ENCODE peak calls at places on chromosome 21, in ten cellular contexts. S, C, V, Y, D, T, I, X, R and N are unnamed samples.

GRCh38 chr21:46116846-46117585 is 19.1 kb downstream of the COL6A2 start:
- DNase-seq in S (no peak), C (no peak), V (no peak), Y (no peak), D (no peak), T (no peak), I (no peak), X (peak; percentile 70), R (peak; percentile 48), N (no peak)

GRCh38 chr21:46120301-46121285 is 22.7 kb downstream of the COL6A2 start:
- DNase-seq in S (no peak), C (no peak), V (no peak), Y (no peak), D (no peak), T (no peak), I (no peak), X (no peak), R (no peak), N (no peak)

GRCh38 chr21:34889537-34890257 is 159.4 kb downstream of the RUNX1 start:
- DNase-seq in S (peak; percentile 77), C (peak; percentile 90), V (peak; percentile 80), Y (peak; percentile 92), D (peak; percentile 94), T (peak; percentile 78), I (no peak), X (peak; percentile 94), R (peak; percentile 82), N (peak; percentile 80)

GRCh38 chr21:35485364-35485763 is 436.3 kb upstream of the RUNX1 start:
- DNase-seq in S (no peak), C (no peak), V (no peak), Y (no peak), D (no peak), T (no peak), I (no peak), X (no peak), R (no peak), N (no peak)

GRCh38 chr21:22258821-22259220 is 1260.6 kb downstream of the NCAM2 start:
- DNase-seq in S (no peak), C (no peak), V (no peak), Y (no peak), D (no peak), T (no peak), I (no peak), X (no peak), R (no peak), N (no peak)

GRCh38 chr21:41881051-41881450 is 1.9 kb upstream of the PRDM15 start:
- DNase-seq in S (no peak), C (no peak), V (no peak), Y (no peak), D (no peak), T (no peak), I (no peak), X (no peak), R (no peak), N (no peak)

GRCh38 chr21:31755027-31755426 is 23.1 kb upstream of the SCAF4 start:
- DNase-seq in S (no peak), C (no peak), V (no peak), Y (no peak), D (no peak), T (no peak), I (no peak), X (no peak), R (no peak), N (no peak)

GRCh38 chr21:16468191-16468590 is 738.4 kb downstream of the USP25 start:
- DNase-seq in S (peak; percentile 31), C (no peak), V (peak; percentile 22), Y (no peak), D (no peak), T (no peak), I (no peak), X (peak; percentile 44), R (peak; percentile 48), N (no peak)

GRCh38 chr21:46111857-46112730 is 14.2 kb downstream of the COL6A2 start:
- DNase-seq in S (no peak), C (no peak), V (no peak), Y (no peak), D (no peak), T (no peak), I (no peak), X (no peak), R (no peak), N (no peak)

DNA sequence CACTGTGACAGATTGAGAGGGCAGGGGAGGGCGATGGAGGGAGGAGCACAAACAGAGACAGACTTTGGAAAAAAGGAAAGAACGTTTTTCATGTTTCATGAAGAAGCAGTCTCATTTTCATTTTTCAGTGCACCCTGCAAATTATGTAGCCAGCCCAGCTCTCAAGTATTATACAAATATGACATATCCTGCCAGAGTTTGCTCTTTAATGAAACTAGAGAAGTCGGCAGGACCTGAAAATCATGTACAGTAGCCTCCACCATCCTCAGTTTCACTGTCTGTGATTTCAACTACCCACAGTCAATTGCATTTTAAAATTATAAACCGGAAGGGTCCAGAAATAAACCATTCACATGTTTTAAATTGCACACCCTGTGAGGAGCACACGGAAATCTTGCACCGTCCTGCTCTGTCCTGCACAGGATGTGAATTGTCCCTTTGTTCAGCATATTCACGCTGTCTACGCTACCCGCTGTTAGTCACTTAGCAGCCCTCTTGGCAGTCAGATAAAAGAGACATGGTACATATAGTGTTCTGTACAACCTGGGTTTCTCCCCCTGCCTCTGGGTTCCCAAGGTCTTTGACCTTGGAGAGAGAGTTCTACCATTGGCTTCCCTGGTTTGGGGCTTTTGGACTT is 13.6 kb upstream of the ADARB1 start:
- DNase-seq in S (no peak), C (no peak), V (no peak), Y (peak; percentile 62), D (no peak), T (no peak), I (no peak), X (no peak), R (no peak), N (no peak)
- H2AFZ ChIP-seq in S (no peak overlapping the region), C (no peak overlapping the region), V (no peak overlapping the region), Y (peak overlapping the region; percentile 20), D (no peak overlapping the region), T (no peak overlapping the region), I (no peak overlapping the region), X (no peak overlapping the region), R (no peak overlapping the region), N (no peak overlapping the region)

GRCh38 chr21:26966978-26967913 is at the start of gene ADAMTS5:
- DNase-seq in S (peak; percentile 69), C (peak; percentile 68), V (peak; percentile 55), Y (no peak), D (peak; percentile 32), T (no peak), I (peak; percentile 42), X (peak; percentile 92), R (peak; percentile 59), N (no peak)

GRCh38 chr21:26966360-26966977 is 419 bp downstream of the ADAMTS5 start:
- DNase-seq in S (peak; percentile 37), C (no peak), V (peak; percentile 19), Y (no peak), D (peak; percentile 25), T (no peak), I (no peak), X (peak; percentile 73), R (no peak), N (no peak)

GRCh38 chr21:26977741-26978140 is 10.9 kb upstream of the ADAMTS5 start:
- DNase-seq in S (peak; percentile 61), C (no peak), V (peak; percentile 32), Y (no peak), D (no peak), T (no peak), I (no peak), X (peak; percentile 30), R (no peak), N (no peak)

GRCh38 chr21:26969971-26970725 is 3.3 kb upstream of the ADAMTS5 start:
- DNase-seq in S (peak; percentile 22), C (no peak), V (no peak), Y (no peak), D (no peak), T (no peak), I (no peak), X (peak; percentile 51), R (no peak), N (no peak)

DNA sequence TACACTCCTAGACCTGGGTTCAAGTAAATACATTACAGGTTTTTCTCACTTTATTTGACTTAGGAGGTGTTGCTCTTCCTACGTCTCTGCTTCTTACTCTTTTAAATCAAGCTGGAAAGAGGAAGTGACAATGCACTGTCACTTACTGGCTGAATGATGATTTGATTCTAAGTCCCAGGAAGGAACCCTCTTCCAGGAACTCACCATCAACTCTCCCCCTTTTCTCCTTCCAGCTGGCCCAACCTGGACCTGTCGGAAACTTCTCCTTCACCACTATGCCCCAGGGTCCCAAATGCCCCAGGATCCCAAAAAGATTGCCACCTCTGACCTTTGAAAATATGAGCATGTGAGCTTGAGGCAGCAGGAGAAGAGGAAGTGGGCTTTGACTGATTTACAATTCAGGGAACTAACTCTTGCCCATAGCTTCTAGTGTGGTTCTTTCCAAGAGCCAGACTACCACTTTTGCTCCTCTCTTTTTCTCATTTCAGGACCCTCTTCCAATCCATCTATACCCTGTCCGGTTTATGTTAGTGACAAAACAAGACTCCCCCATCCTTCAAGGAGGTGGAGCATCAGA is 5.3 kb upstream of the ADAMTS5 start:
- DNase-seq in S (no peak), C (no peak), V (no peak), Y (no peak), D (no peak), T (no peak), I (no peak), X (no peak), R (no peak), N (no peak)
- H2AFZ ChIP-seq in S (no peak overlapping the region), C (no peak overlapping the region), V (no peak overlapping the region), Y (no peak overlapping the region), D (no peak overlapping the region), T (no peak overlapping the region), I (no peak overlapping the region), X (no peak overlapping the region), R (no peak overlapping the region), N (peak overlapping the region; percentile 25)

DNA sequence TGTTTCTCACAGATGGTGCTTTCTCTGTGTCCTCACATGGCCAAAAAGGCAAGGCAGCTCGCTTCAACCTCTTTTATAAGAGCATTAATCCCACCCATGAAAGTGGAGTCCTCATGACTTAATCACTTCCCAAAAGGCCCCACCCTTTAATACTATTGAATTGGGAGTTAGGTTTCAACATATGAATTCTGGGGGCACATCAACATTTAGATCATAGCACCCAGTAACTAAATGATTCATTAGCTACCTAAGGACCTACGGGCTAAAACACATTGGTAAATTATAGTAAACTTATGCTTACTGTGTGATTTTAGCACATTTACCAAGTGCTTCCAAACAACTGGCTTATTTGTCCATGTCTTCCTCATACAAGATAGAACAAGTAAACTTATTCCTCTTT is 317.9 kb downstream of the LTN1 start:
- DNase-seq in S (no peak), C (no peak), V (no peak), Y (no peak), D (no peak), T (no peak), I (no peak), X (no peak), R (no peak), N (no peak)
- H2AFZ ChIP-seq in S (no peak overlapping the region), C (no peak overlapping the region), V (no peak overlapping the region), Y (no peak overlapping the region), D (no peak overlapping the region), T (no peak overlapping the region), I (no peak overlapping the region), X (no peak overlapping the region), R (peak overlapping the region; percentile 4), N (no peak overlapping the region)

DNA sequence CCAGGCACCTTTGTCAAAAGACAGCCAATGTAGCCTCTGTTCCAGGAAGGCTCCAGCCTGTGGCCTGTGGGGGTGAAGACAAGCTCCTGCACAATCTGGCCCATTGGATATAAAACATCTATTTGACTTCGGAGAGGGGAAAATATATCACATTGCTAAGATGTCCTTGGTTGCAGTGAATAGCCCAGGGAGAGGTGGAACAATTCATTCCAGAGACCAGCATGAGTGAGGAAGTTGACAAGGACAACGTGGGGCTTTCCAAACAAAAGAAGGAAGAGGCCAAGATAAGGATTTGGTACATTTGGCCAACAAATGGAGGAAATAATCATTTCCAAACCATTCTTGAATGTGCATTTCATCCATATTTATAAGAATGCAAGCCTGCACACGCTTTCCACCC is 187.0 kb downstream of the ETS2 start:
- DNase-seq in S (no peak), C (no peak), V (no peak), Y (no peak), D (no peak), T (no peak), I (no peak), X (no peak), R (no peak), N (no peak)
- H2AFZ ChIP-seq in S (peak overlapping the region; percentile 18), C (peak overlapping the region; percentile 51), V (no peak overlapping the region), Y (no peak overlapping the region), D (no peak overlapping the region), T (no peak overlapping the region), I (peak overlapping the region; percentile 57), X (no peak overlapping the region), R (peak overlapping the region; percentile 43), N (no peak overlapping the region)